ENCODE peak calls at places on chromosome 7, in four cellular contexts. One of them, this sample, is unnamed.

GRCh38 chr7:129530881-129531391 is 28.6 kb downstream of the SMKR1 start:
- DNase-seq in K562: no peak
- DNase-seq in IMR-90: peak; percentile 80
- DNase-seq in H1: no peak
- DNase-seq in this sample: no peak

GRCh38 chr7:92750440-92750839 is 85.9 kb downstream of the CDK6 start:
- DNase-seq in K562: no peak
- DNase-seq in IMR-90: peak; percentile 85
- DNase-seq in H1: no peak
- DNase-seq in this sample: no peak

GRCh38 chr7:10075866-10076265 is 897.8 kb upstream of the PHF14 start:
- DNase-seq in K562: no peak
- DNase-seq in IMR-90: no peak
- DNase-seq in H1: no peak
- DNase-seq in this sample: no peak

GRCh38 chr7:106767073-106767472 is 98.0 kb upstream of the PIK3CG start:
- DNase-seq in K562: no peak
- DNase-seq in IMR-90: peak; percentile 51
- DNase-seq in H1: no peak
- DNase-seq in this sample: no peak

GRCh38 chr7:23474098-23474828 is 4.0 kb upstream of the IGF2BP3 start:
- DNase-seq in K562: peak; percentile 97
- DNase-seq in IMR-90: peak; percentile 95
- DNase-seq in H1: peak; percentile 94
- DNase-seq in this sample: peak; percentile 76

GRCh38 chr7:90816511-90817142 is 220.5 kb downstream of the CDK14 start:
- DNase-seq in K562: no peak
- DNase-seq in IMR-90: peak; percentile 96
- DNase-seq in H1: no peak
- DNase-seq in this sample: peak; percentile 85

GRCh38 chr7:134421998-134422397 is 36.9 kb downstream of the AKR1B1 start:
- DNase-seq in K562: no peak
- DNase-seq in IMR-90: no peak
- DNase-seq in H1: no peak
- DNase-seq in this sample: no peak

GRCh38 chr7:77980087-77980713 is 181.6 kb downstream of the PHTF2 start:
- DNase-seq in K562: no peak
- DNase-seq in IMR-90: no peak
- DNase-seq in H1: no peak
- DNase-seq in this sample: no peak

GRCh38 chr7:157760004-157760730 is 423.4 kb downstream of the DNAJB6 start:
- DNase-seq in K562: no peak
- DNase-seq in IMR-90: no peak
- DNase-seq in H1: no peak
- DNase-seq in this sample: no peak

GRCh38 chr7:79217976-79218626 is 235.4 kb downstream of the MAGI2 start:
- DNase-seq in K562: no peak
- DNase-seq in IMR-90: no peak
- DNase-seq in H1: no peak
- DNase-seq in this sample: no peak

GRCh38 chr7:112646787-112647186 is 143.4 kb downstream of the TMEM168 start:
- DNase-seq in K562: no peak
- DNase-seq in IMR-90: no peak
- DNase-seq in H1: no peak
- DNase-seq in this sample: no peak
- TF ChIP-seq CHD1 in K562: no peak
- TF ChIP-seq CHD1 in IMR-90: no peak
- TF ChIP-seq CHD1 in H1: no peak
- TF ChIP-seq CHD1 in this sample: no peak

GRCh38 chr7:3551536-3551935 is 250.5 kb downstream of the SDK1 start:
- DNase-seq in K562: no peak
- DNase-seq in IMR-90: no peak
- DNase-seq in H1: no peak
- DNase-seq in this sample: no peak

GRCh38 chr7:3549598-3549997 is 248.5 kb downstream of the SDK1 start:
- DNase-seq in K562: no peak
- DNase-seq in IMR-90: no peak
- DNase-seq in H1: no peak
- DNase-seq in this sample: no peak

GRCh38 chr7:3548815-3549214 is 247.8 kb downstream of the SDK1 start:
- DNase-seq in K562: no peak
- DNase-seq in IMR-90: no peak
- DNase-seq in H1: no peak
- DNase-seq in this sample: no peak

GRCh38 chr7:3558410-3558809 is 257.4 kb downstream of the SDK1 start:
- DNase-seq in K562: no peak
- DNase-seq in IMR-90: no peak
- DNase-seq in H1: no peak
- DNase-seq in this sample: no peak

GRCh38 chr7:3552499-3552898 is 251.4 kb downstream of the SDK1 start:
- DNase-seq in K562: no peak
- DNase-seq in IMR-90: peak; percentile 6
- DNase-seq in H1: no peak
- DNase-seq in this sample: no peak
- TF ChIP-seq CHD1 in K562: no peak
- TF ChIP-seq CHD1 in IMR-90: no peak
- TF ChIP-seq CHD1 in H1: no peak
- TF ChIP-seq CHD1 in this sample: no peak

GRCh38 chr7:35970458-35970857 is 169.6 kb downstream of the SEPTIN7 start:
- DNase-seq in K562: no peak
- DNase-seq in IMR-90: no peak
- DNase-seq in H1: no peak
- DNase-seq in this sample: no peak

GRCh38 chr7:35971133-35971995 is 170.5 kb downstream of the SEPTIN7 start:
- DNase-seq in K562: peak; percentile 42
- DNase-seq in IMR-90: no peak
- DNase-seq in H1: no peak
- DNase-seq in this sample: no peak

GRCh38 chr7:35975851-35976454 is 175.1 kb downstream of the SEPTIN7 start:
- DNase-seq in K562: peak; percentile 36
- DNase-seq in IMR-90: peak; percentile 77
- DNase-seq in H1: peak; percentile 31
- DNase-seq in this sample: peak; percentile 25
- TF ChIP-seq CHD1 in K562: no peak
- TF ChIP-seq CHD1 in IMR-90: no peak
- TF ChIP-seq CHD1 in H1: no peak
- TF ChIP-seq CHD1 in this sample: no peak

GRCh38 chr7:50921114-50921513 is 138.4 kb upstream of the GRB10 start:
- DNase-seq in K562: no peak
- DNase-seq in IMR-90: no peak
- DNase-seq in H1: no peak
- DNase-seq in this sample: no peak
- TF ChIP-seq CHD1 in K562: no peak
- TF ChIP-seq CHD1 in IMR-90: no peak
- TF ChIP-seq CHD1 in H1: no peak
- TF ChIP-seq CHD1 in this sample: no peak

DNA sequence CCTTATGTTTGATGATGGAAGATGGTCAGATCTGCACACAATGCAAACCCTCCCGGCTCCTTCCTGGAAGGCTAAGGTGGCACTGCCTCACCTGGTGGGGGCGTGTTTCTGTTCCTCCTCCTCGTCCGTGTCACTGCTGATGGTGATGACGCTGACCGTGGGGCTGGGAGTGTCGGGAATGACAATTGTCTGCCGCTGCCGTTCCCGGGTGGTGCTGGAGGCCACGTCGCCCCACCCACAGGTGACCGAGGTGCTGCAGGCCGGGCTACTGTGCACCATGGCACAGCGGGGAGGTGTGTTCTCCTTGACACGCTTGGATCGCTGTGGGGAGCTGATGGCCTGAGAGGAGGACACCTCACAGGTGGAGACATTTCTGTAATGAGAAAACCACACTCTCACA is 73.1 kb downstream of the CLEC2L start:
- DNase-seq in K562: no peak
- DNase-seq in IMR-90: no peak
- DNase-seq in H1: no peak
- DNase-seq in this sample: no peak
- TF ChIP-seq CHD1 in K562: no peak
- TF ChIP-seq CHD1 in IMR-90: no peak
- TF ChIP-seq CHD1 in H1: no peak
- TF ChIP-seq CHD1 in this sample: no peak

GRCh38 chr7:39908141-39908540 is 41.9 kb upstream of the CDK13 start:
- DNase-seq in K562: no peak
- DNase-seq in IMR-90: no peak
- DNase-seq in H1: no peak
- DNase-seq in this sample: no peak

GRCh38 chr7:39908973-39909372 is 41.1 kb upstream of the CDK13 start:
- DNase-seq in K562: no peak
- DNase-seq in IMR-90: no peak
- DNase-seq in H1: no peak
- DNase-seq in this sample: no peak

GRCh38 chr7:39909526-39909925 is 40.5 kb upstream of the CDK13 start:
- DNase-seq in K562: no peak
- DNase-seq in IMR-90: no peak
- DNase-seq in H1: no peak
- DNase-seq in this sample: no peak

GRCh38 chr7:39911167-39911566 is 38.9 kb upstream of the CDK13 start:
- DNase-seq in K562: no peak
- DNase-seq in IMR-90: peak; percentile 9
- DNase-seq in H1: no peak
- DNase-seq in this sample: no peak

DNA sequence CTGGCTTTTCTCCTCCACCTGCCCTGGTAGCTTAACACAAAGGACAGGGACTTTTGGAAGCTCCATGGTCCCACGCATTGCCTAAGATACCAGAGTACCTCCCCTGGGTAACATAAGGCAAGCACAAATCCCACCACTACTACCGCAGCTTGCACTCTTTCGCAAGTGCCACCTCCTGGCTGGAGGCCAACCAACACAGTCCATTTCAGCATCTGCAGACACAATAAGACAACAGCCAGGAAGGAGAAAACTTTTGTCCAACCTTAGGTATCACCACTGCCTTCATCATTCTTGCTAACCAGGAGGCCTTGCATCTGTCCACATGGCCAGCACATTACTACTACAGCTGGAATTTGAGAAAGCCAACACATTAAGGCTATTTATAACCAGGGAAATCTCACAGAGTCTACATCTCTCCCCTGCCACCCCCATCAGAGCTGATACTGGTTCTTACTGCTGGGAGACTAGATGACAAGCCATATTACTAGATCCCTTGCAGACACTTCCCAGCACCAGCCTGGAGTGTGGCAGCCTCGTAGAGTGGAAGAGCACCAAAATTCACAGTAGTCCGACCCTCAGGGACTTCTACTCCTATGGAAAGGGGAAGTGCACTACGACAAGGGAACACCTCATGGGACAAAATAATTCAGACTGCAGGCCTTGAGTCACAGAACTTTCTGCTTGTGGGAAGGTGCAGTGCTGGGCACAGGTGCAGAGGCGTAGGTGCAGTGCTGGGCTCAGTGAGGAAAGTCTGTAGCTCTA is 39.8 kb upstream of the CDK13 start:
- DNase-seq in K562: no peak
- DNase-seq in IMR-90: peak; percentile 41
- DNase-seq in H1: no peak
- DNase-seq in this sample: no peak
- TF ChIP-seq CHD1 in K562: no peak
- TF ChIP-seq CHD1 in IMR-90: no peak
- TF ChIP-seq CHD1 in H1: no peak
- TF ChIP-seq CHD1 in this sample: no peak

GRCh38 chr7:17991866-17992648 is 35.6 kb downstream of the PRPS1L1 start:
- DNase-seq in K562: no peak
- DNase-seq in IMR-90: no peak
- DNase-seq in H1: no peak
- DNase-seq in this sample: no peak

GRCh38 chr7:17990761-17991160 is 36.9 kb downstream of the PRPS1L1 start:
- DNase-seq in K562: no peak
- DNase-seq in IMR-90: no peak
- DNase-seq in H1: no peak
- DNase-seq in this sample: no peak

GRCh38 chr7:17996442-17997223 is 31.0 kb downstream of the PRPS1L1 start:
- DNase-seq in K562: no peak
- DNase-seq in IMR-90: no peak
- DNase-seq in H1: no peak
- DNase-seq in this sample: no peak

GRCh38 chr7:17996040-17996439 is 31.6 kb downstream of the PRPS1L1 start:
- DNase-seq in K562: no peak
- DNase-seq in IMR-90: no peak
- DNase-seq in H1: no peak
- DNase-seq in this sample: no peak

DNA sequence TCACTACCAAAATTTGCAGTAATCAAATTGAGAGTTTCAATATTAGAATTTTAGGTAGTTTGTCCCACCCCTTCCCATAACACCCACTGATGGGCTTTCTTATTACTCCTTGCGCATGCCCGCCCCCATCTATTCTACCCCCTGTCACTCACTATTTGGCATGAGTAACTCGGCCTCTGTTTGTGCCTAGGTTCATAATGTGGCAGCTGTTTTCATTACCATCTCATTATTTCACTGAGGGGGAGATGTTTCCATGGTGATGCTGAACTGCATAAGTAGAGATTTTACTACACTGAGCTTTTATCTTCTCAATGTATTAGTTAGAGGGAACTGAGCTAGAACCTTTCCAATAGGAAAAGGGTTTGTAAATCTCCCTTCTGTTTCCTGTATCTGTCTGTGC is 33.6 kb downstream of the PRPS1L1 start:
- DNase-seq in K562: no peak
- DNase-seq in IMR-90: no peak
- DNase-seq in H1: no peak
- DNase-seq in this sample: no peak
- TF ChIP-seq CHD1 in K562: no peak
- TF ChIP-seq CHD1 in IMR-90: no peak
- TF ChIP-seq CHD1 in H1: no peak
- TF ChIP-seq CHD1 in this sample: no peak

DNA sequence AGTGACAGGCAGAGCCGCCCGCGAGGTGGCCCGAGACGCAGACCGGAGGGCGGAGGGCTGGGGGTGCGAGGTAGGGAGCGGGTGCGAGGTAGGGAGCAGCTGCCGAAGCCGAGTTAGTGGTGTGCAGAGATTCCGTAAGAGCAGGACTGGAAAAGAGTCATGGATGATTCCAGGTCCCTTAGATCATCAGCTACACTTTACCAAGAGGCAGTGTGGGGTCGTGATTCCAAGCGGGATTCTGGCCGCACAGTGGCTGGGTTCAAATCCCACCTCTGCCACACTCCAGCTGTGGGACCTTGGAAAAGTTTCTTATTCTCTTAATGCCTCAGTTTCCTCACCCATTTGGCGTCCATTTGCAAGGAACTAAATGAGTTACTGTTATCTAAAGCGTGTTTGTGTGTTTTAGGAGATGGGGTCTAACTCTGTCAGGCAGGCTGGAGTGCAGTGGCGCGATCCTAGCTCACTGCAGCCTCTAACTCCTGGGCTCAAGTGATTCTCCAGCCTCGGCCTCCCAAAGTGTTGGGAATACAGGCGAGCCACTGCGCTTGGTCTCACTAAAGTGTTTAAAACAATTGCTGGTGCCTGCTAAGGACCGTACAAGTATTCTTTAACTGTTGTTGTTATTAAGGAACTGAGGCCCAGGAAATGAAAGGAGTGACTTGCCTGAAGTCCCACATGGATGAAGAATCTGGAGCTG is 1.1 kb downstream of the NDUFB2 start:
- DNase-seq in K562: no peak
- DNase-seq in IMR-90: peak; percentile 64
- DNase-seq in H1: no peak
- DNase-seq in this sample: no peak
- TF ChIP-seq CHD1 in K562: no peak
- TF ChIP-seq CHD1 in IMR-90: no peak
- TF ChIP-seq CHD1 in H1: no peak
- TF ChIP-seq CHD1 in this sample: no peak

This sample was measured in GM12878.